ENCODE peak calls at places on chromosome 18, in eight cellular contexts. One of them, this sample, is unnamed.

GRCh38 chr18:76795981-76796380 is 26.4 kb upstream of the ZNF236 start:
- DNase-seq in CD8-positive, alpha-beta T cell: no peak
- DNase-seq in heart left ventricle: no peak
- DNase-seq in transverse colon: no peak
- DNase-seq in left ventricle myocardium inferior: no peak
- DNase-seq in A549: no peak
- DNase-seq in adrenal gland: no peak
- DNase-seq in AG04450: no peak
- DNase-seq in this sample: no peak

GRCh38 chr18:44803019-44803650 is 122.4 kb downstream of the SETBP1 start:
- DNase-seq in AG04450: peak; percentile 4
- DNase-seq in CD8-positive, alpha-beta T cell: no peak
- DNase-seq in transverse colon: peak; percentile 86
- DNase-seq in left ventricle myocardium inferior: peak; percentile 24
- DNase-seq in heart left ventricle: peak; percentile 55
- DNase-seq in adrenal gland: peak; percentile 8
- DNase-seq in A549: no peak
- DNase-seq in this sample: peak; percentile 44

GRCh38 chr18:9779630-9780029 is 71.5 kb downstream of the RAB31 start:
- DNase-seq in transverse colon: peak; percentile 49
- DNase-seq in AG04450: no peak
- DNase-seq in heart left ventricle: no peak
- DNase-seq in A549: no peak
- DNase-seq in adrenal gland: peak; percentile 90
- DNase-seq in left ventricle myocardium inferior: no peak
- DNase-seq in CD8-positive, alpha-beta T cell: no peak
- DNase-seq in this sample: no peak

GRCh38 chr18:3455090-3455640 is 5.2 kb downstream of the TGIF1 start:
- DNase-seq in CD8-positive, alpha-beta T cell: no peak
- DNase-seq in left ventricle myocardium inferior: no peak
- DNase-seq in heart left ventricle: no peak
- DNase-seq in AG04450: no peak
- DNase-seq in transverse colon: no peak
- DNase-seq in adrenal gland: no peak
- DNase-seq in A549: no peak
- DNase-seq in this sample: no peak

GRCh38 chr18:72674710-72675109 is 130.6 kb upstream of the CBLN2 start:
- DNase-seq in left ventricle myocardium inferior: no peak
- DNase-seq in heart left ventricle: no peak
- DNase-seq in transverse colon: no peak
- DNase-seq in A549: no peak
- DNase-seq in AG04450: no peak
- DNase-seq in adrenal gland: no peak
- DNase-seq in CD8-positive, alpha-beta T cell: no peak
- DNase-seq in this sample: no peak

GRCh38 chr18:75374466-75374865 is 53.0 kb downstream of the SMIM21 start:
- DNase-seq in adrenal gland: no peak
- DNase-seq in A549: no peak
- DNase-seq in transverse colon: no peak
- DNase-seq in heart left ventricle: no peak
- DNase-seq in CD8-positive, alpha-beta T cell: no peak
- DNase-seq in AG04450: no peak
- DNase-seq in left ventricle myocardium inferior: no peak
- DNase-seq in this sample: no peak

GRCh38 chr18:23825978-23826405 is 136.7 kb downstream of the LAMA3 start:
- DNase-seq in heart left ventricle: peak; percentile 85
- DNase-seq in left ventricle myocardium inferior: peak; percentile 42
- DNase-seq in CD8-positive, alpha-beta T cell: no peak
- DNase-seq in adrenal gland: peak; percentile 39
- DNase-seq in AG04450: no peak
- DNase-seq in A549: no peak
- DNase-seq in transverse colon: peak; percentile 22
- DNase-seq in this sample: peak; percentile 80

GRCh38 chr18:11246466-11246865 is 97.1 kb upstream of the PIEZO2 start:
- DNase-seq in A549: no peak
- DNase-seq in transverse colon: no peak
- DNase-seq in heart left ventricle: no peak
- DNase-seq in adrenal gland: no peak
- DNase-seq in left ventricle myocardium inferior: no peak
- DNase-seq in AG04450: no peak
- DNase-seq in CD8-positive, alpha-beta T cell: no peak
- DNase-seq in this sample: no peak

GRCh38 chr18:36492604-36493329 is 195.3 kb downstream of the FHOD3 start:
- DNase-seq in AG04450: no peak
- DNase-seq in CD8-positive, alpha-beta T cell: no peak
- DNase-seq in left ventricle myocardium inferior: no peak
- DNase-seq in adrenal gland: no peak
- DNase-seq in transverse colon: no peak
- DNase-seq in heart left ventricle: no peak
- DNase-seq in A549: no peak
- DNase-seq in this sample: no peak

GRCh38 chr18:78754311-78755043 is 225.1 kb upstream of the SALL3 start:
- DNase-seq in heart left ventricle: no peak
- DNase-seq in adrenal gland: no peak
- DNase-seq in A549: no peak
- DNase-seq in CD8-positive, alpha-beta T cell: no peak
- DNase-seq in transverse colon: no peak
- DNase-seq in left ventricle myocardium inferior: no peak
- DNase-seq in AG04450: no peak
- DNase-seq in this sample: no peak

GRCh38 chr18:35466334-35466733 is 31.4 kb downstream of the INO80C start:
- DNase-seq in A549: no peak
- DNase-seq in transverse colon: no peak
- DNase-seq in CD8-positive, alpha-beta T cell: no peak
- DNase-seq in AG04450: no peak
- DNase-seq in left ventricle myocardium inferior: no peak
- DNase-seq in adrenal gland: no peak
- DNase-seq in heart left ventricle: no peak
- DNase-seq in this sample: no peak

GRCh38 chr18:77377813-77378212 is 128.2 kb downstream of the GALR1 start:
- DNase-seq in AG04450: no peak
- DNase-seq in left ventricle myocardium inferior: no peak
- DNase-seq in adrenal gland: no peak
- DNase-seq in heart left ventricle: no peak
- DNase-seq in CD8-positive, alpha-beta T cell: no peak
- DNase-seq in transverse colon: no peak
- DNase-seq in A549: no peak
- DNase-seq in this sample: no peak

GRCh38 chr18:7575465-7576026 is 8.4 kb downstream of the PTPRM start:
- DNase-seq in transverse colon: no peak
- DNase-seq in CD8-positive, alpha-beta T cell: no peak
- DNase-seq in heart left ventricle: no peak
- DNase-seq in left ventricle myocardium inferior: no peak
- DNase-seq in AG04450: no peak
- DNase-seq in adrenal gland: no peak
- DNase-seq in A549: no peak
- DNase-seq in this sample: no peak

GRCh38 chr18:25223899-25224607 is 127.9 kb downstream of the ZNF521 start:
- DNase-seq in left ventricle myocardium inferior: no peak
- DNase-seq in AG04450: no peak
- DNase-seq in A549: no peak
- DNase-seq in heart left ventricle: no peak
- DNase-seq in transverse colon: no peak
- DNase-seq in CD8-positive, alpha-beta T cell: no peak
- DNase-seq in adrenal gland: no peak
- DNase-seq in this sample: no peak

DNA sequence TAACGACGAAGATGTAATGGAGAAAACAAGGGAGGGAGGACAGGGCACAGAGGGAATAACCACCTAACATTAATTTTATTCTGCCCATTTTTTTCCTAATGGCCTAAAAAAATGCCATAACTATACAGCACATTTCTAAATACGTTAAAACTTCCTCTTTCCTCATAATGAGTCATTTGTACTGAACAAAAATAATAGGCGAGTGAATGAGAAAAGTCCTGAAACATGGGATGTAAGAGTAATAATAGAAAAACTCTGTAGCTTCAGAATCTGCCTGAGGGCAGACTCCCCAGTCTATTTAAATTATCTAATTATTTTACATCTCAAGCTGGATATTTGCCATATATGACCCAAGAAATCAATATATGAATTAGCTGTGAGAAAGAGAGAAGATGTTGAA is 285.1 kb downstream of the TMX3 start:
- DNase-seq in CD8-positive, alpha-beta T cell: no peak
- DNase-seq in AG04450: no peak
- DNase-seq in left ventricle myocardium inferior: no peak
- DNase-seq in adrenal gland: no peak
- DNase-seq in A549: no peak
- DNase-seq in heart left ventricle: no peak
- DNase-seq in transverse colon: no peak
- DNase-seq in this sample: no peak
- H3K27ac ChIP-seq in CD8-positive, alpha-beta T cell: no peak overlapping the region
- H3K27ac ChIP-seq in AG04450: peak overlapping the region; percentile 58
- H3K27ac ChIP-seq in left ventricle myocardium inferior: no peak overlapping the region
- H3K27ac ChIP-seq in adrenal gland: no peak overlapping the region
- H3K27ac ChIP-seq in A549: no peak overlapping the region
- H3K27ac ChIP-seq in heart left ventricle: no peak overlapping the region
- H3K27ac ChIP-seq in transverse colon: no peak overlapping the region
- H3K27ac ChIP-seq in this sample: no peak overlapping the region

GRCh38 chr18:58507881-58508280 is 121.0 kb downstream of the ALPK2 start:
- DNase-seq in adrenal gland: no peak
- DNase-seq in A549: no peak
- DNase-seq in heart left ventricle: no peak
- DNase-seq in transverse colon: no peak
- DNase-seq in AG04450: no peak
- DNase-seq in CD8-positive, alpha-beta T cell: no peak
- DNase-seq in left ventricle myocardium inferior: no peak
- DNase-seq in this sample: no peak

GRCh38 chr18:58502628-58503027 is 126.3 kb downstream of the ALPK2 start:
- DNase-seq in left ventricle myocardium inferior: no peak
- DNase-seq in adrenal gland: no peak
- DNase-seq in CD8-positive, alpha-beta T cell: no peak
- DNase-seq in A549: no peak
- DNase-seq in transverse colon: no peak
- DNase-seq in AG04450: no peak
- DNase-seq in heart left ventricle: no peak
- DNase-seq in this sample: no peak

GRCh38 chr18:58501497-58501896 is 127.4 kb downstream of the ALPK2 start:
- DNase-seq in left ventricle myocardium inferior: no peak
- DNase-seq in adrenal gland: no peak
- DNase-seq in AG04450: no peak
- DNase-seq in A549: no peak
- DNase-seq in transverse colon: no peak
- DNase-seq in CD8-positive, alpha-beta T cell: no peak
- DNase-seq in heart left ventricle: no peak
- DNase-seq in this sample: no peak

GRCh38 chr18:58501033-58501432 is 127.9 kb downstream of the ALPK2 start:
- DNase-seq in CD8-positive, alpha-beta T cell: no peak
- DNase-seq in transverse colon: no peak
- DNase-seq in A549: no peak
- DNase-seq in heart left ventricle: no peak
- DNase-seq in AG04450: no peak
- DNase-seq in left ventricle myocardium inferior: no peak
- DNase-seq in adrenal gland: no peak
- DNase-seq in this sample: no peak

GRCh38 chr18:58505181-58505580 is 123.7 kb downstream of the ALPK2 start:
- DNase-seq in AG04450: no peak
- DNase-seq in adrenal gland: no peak
- DNase-seq in A549: no peak
- DNase-seq in CD8-positive, alpha-beta T cell: peak; percentile 15
- DNase-seq in transverse colon: no peak
- DNase-seq in left ventricle myocardium inferior: no peak
- DNase-seq in heart left ventricle: no peak
- DNase-seq in this sample: no peak
- TF ChIP-seq CTCF in AG04450: no peak
- TF ChIP-seq CTCF in adrenal gland: no peak
- TF ChIP-seq CTCF in A549: no peak
- TF ChIP-seq CTCF in CD8-positive, alpha-beta T cell: no peak
- TF ChIP-seq CTCF in transverse colon: no peak
- TF ChIP-seq CTCF in left ventricle myocardium inferior: no peak
- TF ChIP-seq CTCF in heart left ventricle: no peak
- TF ChIP-seq CTCF in this sample: no peak

GRCh38 chr18:30814446-30814845 is 228.1 kb downstream of the DSC3 start:
- DNase-seq in A549: no peak
- DNase-seq in CD8-positive, alpha-beta T cell: no peak
- DNase-seq in transverse colon: no peak
- DNase-seq in AG04450: no peak
- DNase-seq in heart left ventricle: no peak
- DNase-seq in left ventricle myocardium inferior: no peak
- DNase-seq in adrenal gland: no peak
- DNase-seq in this sample: no peak

GRCh38 chr18:30811580-30811979 is 231.0 kb downstream of the DSC3 start:
- DNase-seq in transverse colon: no peak
- DNase-seq in AG04450: no peak
- DNase-seq in left ventricle myocardium inferior: no peak
- DNase-seq in A549: no peak
- DNase-seq in CD8-positive, alpha-beta T cell: no peak
- DNase-seq in heart left ventricle: no peak
- DNase-seq in adrenal gland: no peak
- DNase-seq in this sample: no peak

GRCh38 chr18:30806823-30807222 is 235.7 kb downstream of the DSC3 start:
- DNase-seq in A549: no peak
- DNase-seq in AG04450: no peak
- DNase-seq in adrenal gland: no peak
- DNase-seq in CD8-positive, alpha-beta T cell: no peak
- DNase-seq in heart left ventricle: no peak
- DNase-seq in transverse colon: no peak
- DNase-seq in left ventricle myocardium inferior: no peak
- DNase-seq in this sample: no peak

DNA sequence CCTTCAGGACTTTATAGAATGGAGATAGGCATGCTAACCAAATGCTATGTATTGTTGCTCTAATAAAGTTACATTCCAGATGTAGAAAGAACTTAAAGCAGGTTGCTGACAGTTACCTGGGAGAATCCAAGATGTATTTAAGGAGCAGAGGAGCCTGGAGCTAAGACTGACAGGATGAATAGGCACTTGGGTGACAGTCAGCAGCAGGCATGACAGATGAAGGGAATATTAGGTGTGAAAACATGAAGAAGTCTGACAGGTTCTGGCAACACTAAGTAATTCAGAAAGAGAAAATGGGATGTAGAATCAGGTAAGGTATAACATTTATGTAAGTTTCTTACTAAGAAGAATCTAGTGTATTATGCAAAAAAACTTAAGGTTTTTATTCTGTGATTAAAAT is 232.0 kb downstream of the DSC3 start:
- DNase-seq in adrenal gland: no peak
- DNase-seq in heart left ventricle: no peak
- DNase-seq in left ventricle myocardium inferior: no peak
- DNase-seq in CD8-positive, alpha-beta T cell: no peak
- DNase-seq in transverse colon: no peak
- DNase-seq in AG04450: no peak
- DNase-seq in A549: no peak
- DNase-seq in this sample: no peak
- H3K4me3 ChIP-seq in adrenal gland: no peak overlapping the region
- H3K4me3 ChIP-seq in heart left ventricle: no peak overlapping the region
- H3K4me3 ChIP-seq in left ventricle myocardium inferior: no peak overlapping the region
- H3K4me3 ChIP-seq in CD8-positive, alpha-beta T cell: no peak overlapping the region
- H3K4me3 ChIP-seq in transverse colon: no peak overlapping the region
- H3K4me3 ChIP-seq in AG04450: no peak overlapping the region
- H3K4me3 ChIP-seq in A549: no peak overlapping the region
- H3K4me3 ChIP-seq in this sample: no peak overlapping the region

DNA sequence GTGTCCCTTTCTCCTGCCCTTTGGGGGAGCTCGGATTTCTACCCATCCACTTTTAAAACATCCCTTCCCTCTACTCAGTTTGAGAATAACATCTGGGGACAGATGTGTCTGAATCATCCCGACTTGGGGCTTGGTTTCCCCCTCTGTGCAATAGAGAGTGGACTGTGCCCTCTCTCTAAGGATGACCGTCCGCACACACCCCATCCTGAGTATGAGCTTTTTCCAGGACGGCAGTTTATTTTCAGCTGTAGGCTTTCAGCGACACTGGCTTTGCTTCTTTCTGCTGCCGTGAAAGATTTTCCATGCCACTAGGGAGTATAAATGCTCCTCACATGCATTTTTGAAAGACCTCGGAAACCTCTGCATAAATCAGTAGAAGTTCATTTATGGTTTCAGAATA is 53.5 kb downstream of the FECH start:
- DNase-seq in AG04450: no peak
- DNase-seq in CD8-positive, alpha-beta T cell: no peak
- DNase-seq in adrenal gland: no peak
- DNase-seq in left ventricle myocardium inferior: no peak
- DNase-seq in transverse colon: no peak
- DNase-seq in A549: no peak
- DNase-seq in heart left ventricle: no peak
- DNase-seq in this sample: no peak
- H3K27ac ChIP-seq in AG04450: no peak overlapping the region
- H3K27ac ChIP-seq in CD8-positive, alpha-beta T cell: no peak overlapping the region
- H3K27ac ChIP-seq in adrenal gland: peak overlapping the region; percentile 15
- H3K27ac ChIP-seq in left ventricle myocardium inferior: no peak overlapping the region
- H3K27ac ChIP-seq in transverse colon: no peak overlapping the region
- H3K27ac ChIP-seq in A549: no peak overlapping the region
- H3K27ac ChIP-seq in heart left ventricle: no peak overlapping the region
- H3K27ac ChIP-seq in this sample: no peak overlapping the region

This sample was measured in heart right ventricle.